ENCODE peak calls at places on chromosomes 4 and X, in nine cellular contexts. One of them, this sample, is unnamed.

GRCh38 chr4:112183252-112183651 is 38.0 kb downstream of the FAM241A start:
- DNase-seq in K562: no peak
- DNase-seq in lung: no peak
- DNase-seq in aorta: no peak
- DNase-seq in body of pancreas: no peak
- DNase-seq in upper lobe of right lung: no peak
- DNase-seq in fibroblast of lung: peak; percentile 67
- DNase-seq in left ventricle myocardium inferior: no peak
- DNase-seq in left lung: no peak
- DNase-seq in this sample: no peak

GRCh38 chr4:47926667-47927258 is 12.4 kb upstream of the NFXL1 start:
- DNase-seq in aorta: no peak
- DNase-seq in fibroblast of lung: peak; percentile 49
- DNase-seq in lung: peak; percentile 49
- DNase-seq in upper lobe of right lung: peak; percentile 67
- DNase-seq in body of pancreas: peak; percentile 67
- DNase-seq in left lung: peak; percentile 41
- DNase-seq in left ventricle myocardium inferior: no peak
- DNase-seq in K562: peak; percentile 76
- DNase-seq in this sample: peak; percentile 58

GRCh38 chr4:177079327-177079726 is 230.3 kb upstream of the NEIL3 start:
- DNase-seq in left ventricle myocardium inferior: no peak
- DNase-seq in fibroblast of lung: no peak
- DNase-seq in upper lobe of right lung: no peak
- DNase-seq in body of pancreas: no peak
- DNase-seq in aorta: no peak
- DNase-seq in left lung: no peak
- DNase-seq in lung: no peak
- DNase-seq in K562: no peak
- DNase-seq in this sample: no peak

GRCh38 chr4:157045507-157046127 is 30.3 kb upstream of the GLRB start:
- DNase-seq in upper lobe of right lung: no peak
- DNase-seq in aorta: no peak
- DNase-seq in left lung: no peak
- DNase-seq in K562: peak; percentile 6
- DNase-seq in body of pancreas: peak; percentile 70
- DNase-seq in left ventricle myocardium inferior: no peak
- DNase-seq in lung: no peak
- DNase-seq in fibroblast of lung: peak; percentile 74
- DNase-seq in this sample: no peak

GRCh38 chr4:48331577-48332340 is 9.6 kb upstream of the SLAIN2 start:
- DNase-seq in upper lobe of right lung: no peak
- DNase-seq in K562: no peak
- DNase-seq in fibroblast of lung: peak; percentile 93
- DNase-seq in left lung: no peak
- DNase-seq in body of pancreas: no peak
- DNase-seq in aorta: no peak
- DNase-seq in left ventricle myocardium inferior: no peak
- DNase-seq in lung: no peak
- DNase-seq in this sample: no peak

GRCh38 chrX:4382273-4382672 is 668.8 kb upstream of the PRKX start:
- DNase-seq in aorta: no peak
- DNase-seq in upper lobe of right lung: no peak
- DNase-seq in fibroblast of lung: no peak
- DNase-seq in left ventricle myocardium inferior: no peak
- DNase-seq in body of pancreas: no peak
- DNase-seq in K562: no peak
- DNase-seq in lung: no peak
- DNase-seq in left lung: no peak
- DNase-seq in this sample: no peak

GRCh38 chrX:130419263-130419662 is 17.5 kb downstream of the RBMX2 start:
- DNase-seq in left lung: no peak
- DNase-seq in lung: no peak
- DNase-seq in upper lobe of right lung: no peak
- DNase-seq in left ventricle myocardium inferior: no peak
- DNase-seq in fibroblast of lung: no peak
- DNase-seq in aorta: no peak
- DNase-seq in K562: peak; percentile 28
- DNase-seq in body of pancreas: no peak
- DNase-seq in this sample: no peak

GRCh38 chr4:73661646-73662119 is 41.4 kb upstream of the RASSF6 start:
- DNase-seq in lung: no peak
- DNase-seq in body of pancreas: no peak
- DNase-seq in left lung: no peak
- DNase-seq in K562: peak; percentile 60
- DNase-seq in left ventricle myocardium inferior: no peak
- DNase-seq in fibroblast of lung: peak; percentile 100
- DNase-seq in upper lobe of right lung: no peak
- DNase-seq in aorta: no peak
- DNase-seq in this sample: no peak

GRCh38 chr4:185190001-185190856 is 13.6 kb downstream of the CFAP97 start:
- DNase-seq in K562: peak; percentile 35
- DNase-seq in aorta: no peak
- DNase-seq in left ventricle myocardium inferior: no peak
- DNase-seq in fibroblast of lung: no peak
- DNase-seq in upper lobe of right lung: no peak
- DNase-seq in lung: no peak
- DNase-seq in body of pancreas: no peak
- DNase-seq in left lung: no peak
- DNase-seq in this sample: no peak

GRCh38 chr4:94533405-94534223 is 81.9 kb downstream of the PDLIM5 start:
- DNase-seq in K562: peak; percentile 72
- DNase-seq in left lung: no peak
- DNase-seq in body of pancreas: no peak
- DNase-seq in aorta: no peak
- DNase-seq in fibroblast of lung: no peak
- DNase-seq in lung: no peak
- DNase-seq in left ventricle myocardium inferior: no peak
- DNase-seq in upper lobe of right lung: no peak
- DNase-seq in this sample: no peak

GRCh38 chrX:128464091-128464490 is 411.9 kb upstream of the ACTRT1 start:
- DNase-seq in upper lobe of right lung: no peak
- DNase-seq in body of pancreas: no peak
- DNase-seq in fibroblast of lung: peak; percentile 43
- DNase-seq in left ventricle myocardium inferior: no peak
- DNase-seq in K562: no peak
- DNase-seq in aorta: no peak
- DNase-seq in lung: no peak
- DNase-seq in left lung: no peak
- DNase-seq in this sample: no peak

GRCh38 chr4:143185253-143186107 is 763 bp downstream of the USP38 start:
- DNase-seq in upper lobe of right lung: no peak
- DNase-seq in fibroblast of lung: peak; percentile 15
- DNase-seq in aorta: no peak
- DNase-seq in K562: peak; percentile 48
- DNase-seq in lung: peak; percentile 36
- DNase-seq in left ventricle myocardium inferior: peak; percentile 22
- DNase-seq in left lung: no peak
- DNase-seq in body of pancreas: no peak
- DNase-seq in this sample: peak; percentile 74

GRCh38 chrX:74890676-74891430 is 34.4 kb downstream of the NEXMIF start:
- DNase-seq in aorta: no peak
- DNase-seq in K562: no peak
- DNase-seq in fibroblast of lung: no peak
- DNase-seq in left ventricle myocardium inferior: no peak
- DNase-seq in lung: no peak
- DNase-seq in body of pancreas: no peak
- DNase-seq in left lung: no peak
- DNase-seq in upper lobe of right lung: no peak
- DNase-seq in this sample: no peak

GRCh38 chr4:32140636-32141035 is 1420.5 kb downstream of the PCDH7 start:
- DNase-seq in left lung: no peak
- DNase-seq in body of pancreas: no peak
- DNase-seq in upper lobe of right lung: no peak
- DNase-seq in fibroblast of lung: peak; percentile 97
- DNase-seq in K562: peak; percentile 11
- DNase-seq in aorta: no peak
- DNase-seq in left ventricle myocardium inferior: no peak
- DNase-seq in lung: no peak
- DNase-seq in this sample: no peak

DNA sequence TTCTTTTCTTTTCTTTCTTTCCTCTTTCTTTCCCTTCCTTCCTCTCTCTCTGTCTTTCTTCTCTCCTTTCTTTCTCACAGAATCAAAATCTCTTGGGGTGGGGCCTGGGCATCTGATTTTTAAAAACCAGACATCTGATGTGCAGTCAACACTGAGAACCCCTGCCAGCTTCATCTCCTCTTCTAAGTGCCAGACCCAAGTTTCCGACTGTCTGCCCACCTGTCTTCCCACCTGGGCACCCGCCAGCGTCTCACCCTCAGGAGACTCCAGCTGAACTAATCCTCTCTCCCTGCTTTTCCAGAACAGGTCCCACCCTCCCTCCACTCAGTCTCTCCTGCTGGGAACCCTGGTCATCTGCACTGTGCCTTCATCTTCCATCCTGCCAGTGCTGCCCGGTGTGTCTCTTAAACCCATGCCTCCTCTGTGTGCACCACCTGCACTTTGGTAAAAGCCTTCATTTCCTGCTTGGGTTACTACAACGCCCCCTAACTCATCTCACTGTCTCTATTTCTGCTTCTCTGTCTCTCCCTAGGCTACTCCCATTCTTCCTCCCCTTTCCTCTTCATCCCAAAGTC is 2.8 kb downstream of the SOD3 start:
- DNase-seq in aorta: no peak
- DNase-seq in K562: no peak
- DNase-seq in lung: no peak
- DNase-seq in body of pancreas: no peak
- DNase-seq in fibroblast of lung: no peak
- DNase-seq in upper lobe of right lung: no peak
- DNase-seq in left lung: no peak
- DNase-seq in left ventricle myocardium inferior: no peak
- DNase-seq in this sample: no peak
- H3K4me1 ChIP-seq in aorta: peaks cover 8% of the 10 kb centered on the region
- H3K4me1 ChIP-seq in K562: peaks cover 19% of the 10 kb centered on the region
- H3K4me1 ChIP-seq in lung: no peaks in the 10 kb centered on the region
- H3K4me1 ChIP-seq in body of pancreas: peaks cover 41% of the 10 kb centered on the region
- H3K4me1 ChIP-seq in fibroblast of lung: peaks cover 9% of the 10 kb centered on the region
- H3K4me1 ChIP-seq in upper lobe of right lung: peaks cover 28% of the 10 kb centered on the region
- H3K4me1 ChIP-seq in left lung: peaks cover 18% of the 10 kb centered on the region
- H3K4me1 ChIP-seq in left ventricle myocardium inferior: peaks cover 58% of the 10 kb centered on the region
- H3K4me1 ChIP-seq in this sample: peaks cover 6% of the 10 kb centered on the region

DNA sequence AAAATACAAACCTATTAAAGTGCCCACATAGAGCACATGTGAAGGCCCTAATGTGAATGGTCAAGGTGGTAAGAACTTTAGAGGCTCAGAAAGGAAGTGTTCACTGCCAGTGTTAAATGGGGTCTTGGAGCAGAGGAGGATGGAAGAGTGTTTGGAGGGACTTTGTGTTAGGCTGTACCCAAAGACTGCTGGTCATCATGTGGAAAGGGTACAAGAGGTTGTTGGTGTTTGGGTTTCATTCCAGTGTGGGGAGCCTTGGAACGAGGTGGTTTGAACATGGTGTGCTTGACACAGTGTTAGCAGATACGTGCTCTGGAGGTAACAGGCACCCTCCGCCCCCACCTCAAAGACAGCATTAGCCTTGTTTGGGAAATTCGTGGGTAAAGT is 73.1 kb downstream of the RAPGEF2 start:
- DNase-seq in aorta: no peak
- DNase-seq in K562: no peak
- DNase-seq in body of pancreas: no peak
- DNase-seq in upper lobe of right lung: no peak
- DNase-seq in lung: no peak
- DNase-seq in left lung: no peak
- DNase-seq in left ventricle myocardium inferior: no peak
- DNase-seq in fibroblast of lung: no peak
- DNase-seq in this sample: no peak
- H3K4me1 ChIP-seq in aorta: peaks cover 3% of the 10 kb centered on the region
- H3K4me1 ChIP-seq in K562: peaks cover 23% of the 10 kb centered on the region
- H3K4me1 ChIP-seq in body of pancreas: peaks cover 35% of the 10 kb centered on the region
- H3K4me1 ChIP-seq in upper lobe of right lung: peaks cover 62% of the 10 kb centered on the region
- H3K4me1 ChIP-seq in lung: peaks cover 30% of the 10 kb centered on the region
- H3K4me1 ChIP-seq in left lung: peaks cover 87% of the 10 kb centered on the region
- H3K4me1 ChIP-seq in left ventricle myocardium inferior: peaks cover 100% of the 10 kb centered on the region
- H3K4me1 ChIP-seq in fibroblast of lung: peaks cover 4% of the 10 kb centered on the region
- H3K4me1 ChIP-seq in this sample: peaks cover 8% of the 10 kb centered on the region

GRCh38 chr4:78437608-78438088 is 113.9 kb upstream of the ANXA3 start:
- DNase-seq in left ventricle myocardium inferior: no peak
- DNase-seq in upper lobe of right lung: no peak
- DNase-seq in left lung: no peak
- DNase-seq in K562: no peak
- DNase-seq in lung: no peak
- DNase-seq in fibroblast of lung: peak; percentile 15
- DNase-seq in aorta: no peak
- DNase-seq in body of pancreas: no peak
- DNase-seq in this sample: no peak
- H3K4me1 ChIP-seq in left ventricle myocardium inferior: no peaks in the 10 kb centered on the region
- H3K4me1 ChIP-seq in upper lobe of right lung: no peaks in the 10 kb centered on the region
- H3K4me1 ChIP-seq in left lung: no peaks in the 10 kb centered on the region
- H3K4me1 ChIP-seq in K562: no peaks in the 10 kb centered on the region
- H3K4me1 ChIP-seq in lung: no peaks in the 10 kb centered on the region
- H3K4me1 ChIP-seq in fibroblast of lung: no peaks in the 10 kb centered on the region
- H3K4me1 ChIP-seq in aorta: no peaks in the 10 kb centered on the region
- H3K4me1 ChIP-seq in body of pancreas: no peaks in the 10 kb centered on the region
- H3K4me1 ChIP-seq in this sample: no peaks in the 10 kb centered on the region

GRCh38 chr4:98625920-98626319 is 32.5 kb downstream of the TSPAN5 start:
- DNase-seq in aorta: no peak
- DNase-seq in left ventricle myocardium inferior: no peak
- DNase-seq in fibroblast of lung: no peak
- DNase-seq in left lung: no peak
- DNase-seq in K562: no peak
- DNase-seq in body of pancreas: no peak
- DNase-seq in upper lobe of right lung: no peak
- DNase-seq in lung: no peak
- DNase-seq in this sample: no peak

GRCh38 chr4:98623126-98623802 is 35.1 kb downstream of the TSPAN5 start:
- DNase-seq in left lung: no peak
- DNase-seq in upper lobe of right lung: no peak
- DNase-seq in aorta: no peak
- DNase-seq in body of pancreas: no peak
- DNase-seq in lung: no peak
- DNase-seq in fibroblast of lung: no peak
- DNase-seq in left ventricle myocardium inferior: no peak
- DNase-seq in K562: no peak
- DNase-seq in this sample: no peak

GRCh38 chr4:98625399-98625798 is 33.0 kb downstream of the TSPAN5 start:
- DNase-seq in body of pancreas: no peak
- DNase-seq in left lung: no peak
- DNase-seq in left ventricle myocardium inferior: no peak
- DNase-seq in K562: no peak
- DNase-seq in aorta: no peak
- DNase-seq in fibroblast of lung: no peak
- DNase-seq in upper lobe of right lung: no peak
- DNase-seq in lung: no peak
- DNase-seq in this sample: no peak

GRCh38 chr4:98624642-98625041 is 33.8 kb downstream of the TSPAN5 start:
- DNase-seq in left lung: no peak
- DNase-seq in aorta: no peak
- DNase-seq in K562: no peak
- DNase-seq in fibroblast of lung: no peak
- DNase-seq in left ventricle myocardium inferior: no peak
- DNase-seq in lung: no peak
- DNase-seq in body of pancreas: no peak
- DNase-seq in upper lobe of right lung: no peak
- DNase-seq in this sample: no peak

DNA sequence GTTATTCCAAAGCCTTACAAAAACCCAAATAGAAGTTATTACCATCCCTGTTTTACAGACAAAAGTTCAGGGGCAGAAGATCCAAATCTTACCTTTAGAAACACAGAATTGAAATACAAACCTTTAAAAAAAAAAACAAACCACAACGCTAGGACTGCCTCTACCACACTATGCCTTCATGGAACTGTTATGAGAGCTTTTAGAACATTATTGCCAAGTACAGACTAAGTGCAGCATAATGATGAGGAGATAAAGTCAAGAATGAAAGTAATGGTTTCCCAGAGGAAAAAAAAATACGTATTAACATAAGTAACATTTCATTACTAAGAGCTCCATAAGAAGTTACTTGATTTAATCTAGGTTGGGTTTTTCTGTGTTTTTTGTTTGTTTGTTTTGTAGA is 34.3 kb downstream of the TSPAN5 start:
- DNase-seq in K562: no peak
- DNase-seq in upper lobe of right lung: no peak
- DNase-seq in left ventricle myocardium inferior: no peak
- DNase-seq in lung: no peak
- DNase-seq in left lung: no peak
- DNase-seq in fibroblast of lung: no peak
- DNase-seq in aorta: no peak
- DNase-seq in body of pancreas: no peak
- DNase-seq in this sample: no peak
- H3K4me1 ChIP-seq in K562: no peaks in the 10 kb centered on the region
- H3K4me1 ChIP-seq in upper lobe of right lung: no peaks in the 10 kb centered on the region
- H3K4me1 ChIP-seq in left ventricle myocardium inferior: peaks cover 21% of the 10 kb centered on the region
- H3K4me1 ChIP-seq in lung: peaks cover 8% of the 10 kb centered on the region
- H3K4me1 ChIP-seq in left lung: peaks cover 8% of the 10 kb centered on the region
- H3K4me1 ChIP-seq in fibroblast of lung: peaks cover 13% of the 10 kb centered on the region
- H3K4me1 ChIP-seq in aorta: no peaks in the 10 kb centered on the region
- H3K4me1 ChIP-seq in body of pancreas: no peaks in the 10 kb centered on the region
- H3K4me1 ChIP-seq in this sample: no peaks in the 10 kb centered on the region

This sample was measured in right cardiac atrium.